ENCODE peak calls at places on chromosome 10, in eight cellular contexts. A is iPS-NIHi11; U is fibroblast of mammary gland; E is HT1080; K is caudate nucleus; L is GM04504; J is stimulated activated CD8-positive, alpha-beta memory T cell treated with anti-CD3 and anti-CD28 coated beads, Interleukin-7, amount 100 ng/mL, for 1 hour; C is activated CD8-positive, alpha-beta memory T cell treated with anti-CD3 and anti-CD28 coated beads for 48 hours. X is an unnamed sample.

GRCh38 chr10:20100157-20100556 is 283.9 kb downstream of the PLXDC2 start:
- DNase-seq in A (no peak), U (peak), E (peak), K (no peak), L (no peak), J (no peak), C (no peak), X (no peak)

GRCh38 chr10:116888380-116889055 is 39.2 kb downstream of the ENO4 start:
- DNase-seq in A (peak), U (peak), E (peak), K (peak), L (peak), J (no peak), C (no peak), X (no peak)

GRCh38 chr10:75712241-75712880 is 280.9 kb downstream of the LRMDA start:
- DNase-seq in A (peak), U (no peak), E (no peak), K (no peak), L (no peak), J (no peak), C (no peak), X (no peak)

GRCh38 chr10:722281-723060 is 33.0 kb upstream of the DIP2C start:
- DNase-seq in A (no peak), U (no peak), E (no peak), K (no peak), L (no peak), J (no peak), C (no peak), X (no peak)

GRCh38 chr10:18005781-18006456 is 54.2 kb downstream of the SLC39A12 start:
- DNase-seq in A (no peak), U (peak), E (peak), K (no peak), L (no peak), J (no peak), C (no peak), X (no peak)

GRCh38 chr10:68111580-68111979 is 2.3 kb downstream of the MYPN start:
- DNase-seq in A (no peak), U (no peak), E (no peak), K (no peak), L (no peak), J (no peak), C (no peak), X (no peak)

GRCh38 chr10:23280420-23281043 is 64.1 kb downstream of the C10orf67 start:
- DNase-seq in A (peak), U (no peak), E (no peak), K (no peak), L (no peak), J (no peak), C (no peak), X (no peak)

GRCh38 chr10:6052247-6053221 is 9.6 kb downstream of the IL2RA start:
- DNase-seq in A (no peak), U (no peak), E (no peak), K (peak), L (no peak), J (peak), C (no peak), X (no peak)

GRCh38 chr10:62666264-62666663 is 138.3 kb upstream of the ADO start:
- DNase-seq in A (no peak), U (no peak), E (no peak), K (no peak), L (no peak), J (no peak), C (no peak), X (no peak)

GRCh38 chr10:57921140-57921539 is 346.6 kb downstream of the IPMK start:
- DNase-seq in A (no peak), U (no peak), E (no peak), K (no peak), L (no peak), J (no peak), C (no peak), X (no peak)

GRCh38 chr10:69421611-69422308 is 5.0 kb upstream of the TACR2 start:
- DNase-seq in A (no peak), U (no peak), E (no peak), K (no peak), L (no peak), J (no peak), C (no peak), X (no peak)

GRCh38 chr10:2920638-2921037 is 146.7 kb upstream of the PFKP start:
- DNase-seq in A (no peak), U (no peak), E (no peak), K (no peak), L (no peak), J (no peak), C (no peak), X (no peak)

GRCh38 chr10:60186315-60187071 is 203.2 kb downstream of the ANK3 start:
- DNase-seq in A (no peak), U (peak), E (no peak), K (no peak), L (no peak), J (no peak), C (no peak), X (no peak)

GRCh38 chr10:24958701-24959392 is 6.4 kb upstream of the PRTFDC1 start:
- DNase-seq in A (no peak), U (peak), E (peak), K (peak), L (no peak), J (no peak), C (no peak), X (no peak)

GRCh38 chr10:87030912-87031635 is 11.0 kb downstream of the FAM25A start:
- DNase-seq in A (no peak), U (no peak), E (no peak), K (no peak), L (no peak), J (no peak), C (no peak), X (no peak)

GRCh38 chr10:107139237-107139636 is 25.3 kb downstream of the SORCS1 start:
- DNase-seq in A (no peak), U (no peak), E (no peak), K (no peak), L (no peak), J (no peak), C (no peak), X (no peak)

GRCh38 chr10:11344550-11344949 is 266.9 kb downstream of the USP6NL start:
- DNase-seq in A (no peak), U (no peak), E (no peak), K (no peak), L (no peak), J (no peak), C (no peak), X (no peak)

GRCh38 chr10:101397140-101397539 is 43.2 kb downstream of the BTRC start:
- DNase-seq in A (peak), U (peak), E (peak), K (no peak), L (peak), J (no peak), C (no peak), X (no peak)

GRCh38 chr10:4181075-4181474 is 396.1 kb upstream of the KLF6 start:
- DNase-seq in A (no peak), U (no peak), E (no peak), K (no peak), L (peak), J (no peak), C (no peak), X (no peak)

GRCh38 chr10:34484164-34484563 is 330.9 kb downstream of the PARD3 start:
- DNase-seq in A (no peak), U (no peak), E (no peak), K (no peak), L (no peak), J (no peak), C (no peak), X (no peak)

GRCh38 chr10:22932626-22933370 is 4.9 kb downstream of the ARMC3 start:
- DNase-seq in A (no peak), U (peak), E (no peak), K (no peak), L (no peak), J (no peak), C (no peak), X (no peak)

GRCh38 chr10:121462955-121463354 is 135.3 kb downstream of the FGFR2 start:
- DNase-seq in A (no peak), U (no peak), E (no peak), K (no peak), L (no peak), J (no peak), C (no peak), X (no peak)

GRCh38 chr10:83078160-83078559 is 1061.1 kb upstream of the GHITM start:
- DNase-seq in A (peak), U (no peak), E (peak), K (no peak), L (no peak), J (no peak), C (no peak), X (no peak)

GRCh38 chr10:103612462-103613365 is 119.2 kb downstream of the NEURL1 start:
- DNase-seq in A (no peak), U (peak), E (peak), K (no peak), L (peak), J (no peak), C (no peak), X (no peak)

X was measured in GM10248.